ENCODE peak calls at places on chromosomes 12 and 14, in five cellular contexts. C is LoVo; O is central memory CD4-positive, alpha-beta T cell; A is CD4-positive, alpha-beta T cell; T is NCI-H2029 treated with DMSO at 0.1 percent for 48 hours. R is an unnamed sample.

GRCh38 chr12:75977952-75978671 is 53.5 kb downstream of the PHLDA1 start:
- DNase-seq in O (peak; percentile 78), A (peak; percentile 65), C (peak; percentile 100), T (no peak), R (peak; percentile 96)

GRCh38 chr14:38042356-38042755 is 165.3 kb upstream of the SSTR1 start:
- DNase-seq in O (no peak), A (no peak), C (peak; percentile 59), T (no peak), R (no peak)

GRCh38 chr12:131357152-131357747 is 353.6 kb upstream of the SFSWAP start:
- DNase-seq in T (no peak), C (no peak), O (no peak), A (no peak), R (no peak)

GRCh38 chr14:77607741-77608302 is 8.6 kb downstream of the SPTLC2 start:
- DNase-seq in T (no peak), C (no peak), O (no peak), A (no peak), R (no peak)

GRCh38 chr12:5428332-5429221 is 3.3 kb upstream of the NTF3 start:
- DNase-seq in C (no peak), T (no peak), A (no peak), O (no peak), R (no peak)

GRCh38 chr12:45216983-45217485 is 1.1 kb downstream of the ANO6 start:
- DNase-seq in A (no peak), O (no peak), T (no peak), C (no peak), R (no peak)

GRCh38 chr12:17278946-17279345 is 673.0 kb upstream of the LMO3 start:
- DNase-seq in C (no peak), A (no peak), O (no peak), T (no peak), R (peak; percentile 1)

GRCh38 chr14:100307215-100308111 is 1.2 kb upstream of the SLC25A29 start:
- DNase-seq in O (no peak), T (no peak), A (no peak), C (no peak), R (no peak)

GRCh38 chr12:89567691-89568239 is 41.9 kb upstream of the POC1B start:
- DNase-seq in A (no peak), T (no peak), C (no peak), O (no peak), R (peak; percentile 13)

GRCh38 chr14:24843494-24843893 is 206.5 kb downstream of the STXBP6 start:
- DNase-seq in C (no peak), A (no peak), O (no peak), T (peak; percentile 57), R (no peak)

GRCh38 chr12:82685721-82686222 is 934 bp upstream of the TMTC2 start:
- DNase-seq in O (peak; percentile 83), T (peak; percentile 92), A (peak; percentile 87), C (peak; percentile 98), R (peak; percentile 83)

GRCh38 chr12:31368666-31369361 is 42.9 kb upstream of the SINHCAF start:
- DNase-seq in T (no peak), O (no peak), A (no peak), C (no peak), R (no peak)

GRCh38 chr12:121812320-121812871 is 8.6 kb downstream of the SETD1B start:
- DNase-seq in A (no peak), T (peak; percentile 46), O (no peak), C (no peak), R (peak; percentile 87)

GRCh38 chr12:3000548-3001275 is 41.5 kb downstream of the TEAD4 start:
- DNase-seq in O (no peak), C (no peak), A (no peak), T (no peak), R (no peak)

GRCh38 chr14:31297701-31298344 is 90.2 kb upstream of the HECTD1 start:
- DNase-seq in A (no peak), T (no peak), O (no peak), C (no peak), R (peak; percentile 11)

GRCh38 chr12:49666176-49666575 is 41.0 kb downstream of the FMNL3 start:
- DNase-seq in O (no peak), A (no peak), C (no peak), T (no peak), R (no peak)

GRCh38 chr12:122097641-122098364 is 19.2 kb downstream of the MLXIP start:
- DNase-seq in C (peak; percentile 67), O (no peak), A (no peak), T (peak; percentile 91), R (no peak)

GRCh38 chr12:67088401-67089118 is 180.6 kb upstream of the CAND1 start:
- DNase-seq in T (no peak), C (no peak), A (no peak), O (no peak), R (no peak)

GRCh38 chr12:85280984-85281946 is 1.2 kb downstream of the ALX1 start:
- DNase-seq in A (no peak), C (no peak), T (no peak), O (no peak), R (no peak)

R was measured in RWPE1.